ENCODE peak calls at places on chromosomes 13 and 19, in four cellular contexts. One of them, this sample, is unnamed.

GRCh38 chr19:1852294-1852646 is 4.0 kb upstream of the REXO1 start:
- DNase-seq in A549: no peak
- DNase-seq in iris pigment epithelial cell: no peak
- DNase-seq in fibroblast of the conjunctiva: no peak
- DNase-seq in this sample: no peak

GRCh38 chr13:113098163-113098732 is 7.3 kb upstream of the F7 start:
- DNase-seq in A549: no peak
- DNase-seq in iris pigment epithelial cell: no peak
- DNase-seq in fibroblast of the conjunctiva: no peak
- DNase-seq in this sample: no peak

GRCh38 chr13:41064493-41064892 is 3.2 kb downstream of the WBP4 start:
- DNase-seq in A549: no peak
- DNase-seq in iris pigment epithelial cell: peak; percentile 86
- DNase-seq in fibroblast of the conjunctiva: peak; percentile 32
- DNase-seq in this sample: peak; percentile 39

GRCh38 chr13:110425444-110425780 is 118.3 kb downstream of the COL4A2 start:
- DNase-seq in A549: no peak
- DNase-seq in iris pigment epithelial cell: peak; percentile 96
- DNase-seq in fibroblast of the conjunctiva: no peak
- DNase-seq in this sample: no peak

GRCh38 chr13:100210966-100211710 is 122.2 kb downstream of the PCCA start:
- DNase-seq in A549: no peak
- DNase-seq in iris pigment epithelial cell: peak; percentile 73
- DNase-seq in fibroblast of the conjunctiva: no peak
- DNase-seq in this sample: no peak

GRCh38 chr13:35699805-35700204 is 223.3 kb upstream of the MAB21L1 start:
- DNase-seq in A549: no peak
- DNase-seq in iris pigment epithelial cell: peak; percentile 23
- DNase-seq in fibroblast of the conjunctiva: no peak
- DNase-seq in this sample: peak; percentile 72

GRCh38 chr13:57633950-57634828 is 2.6 kb downstream of the PCDH17 start:
- DNase-seq in A549: no peak
- DNase-seq in iris pigment epithelial cell: no peak
- DNase-seq in fibroblast of the conjunctiva: no peak
- DNase-seq in this sample: no peak

GRCh38 chr19:46610851-46611770 is 10.0 kb downstream of the CALM3 start:
- DNase-seq in A549: no peak
- DNase-seq in iris pigment epithelial cell: peak; percentile 44
- DNase-seq in fibroblast of the conjunctiva: no peak
- DNase-seq in this sample: no peak

GRCh38 chr13:30829145-30829544 is 76.9 kb upstream of the MEDAG start:
- DNase-seq in A549: peak; percentile 23
- DNase-seq in iris pigment epithelial cell: peak; percentile 69
- DNase-seq in fibroblast of the conjunctiva: no peak
- DNase-seq in this sample: no peak

This sample was measured in AG09309.